ENCODE peak calls at places on chromosome 15, in ten cellular contexts. H is left ventricle myocardium inferior, E is HepG2, O is H9, F is A549, M is psoas muscle, Y is hepatocyte, C is ascending aorta, V is BE2C, S is endothelial cell of umbilical vein. K is an unnamed sample. For H3K4me1, the result is how much of the 10 kb centered on the place peaks cover.

GRCh38 chr15:40040293-40040635 is 1.3 kb upstream of the SRP14 start:
- DNase-seq in O (no peak), E (no peak), Y (no peak), H (no peak), C (peak), M (no peak), S (no peak), F (no peak), V (no peak), K (no peak)

GRCh38 chr15:84659904-84660781 is 2.1 kb upstream of the NMB start:
- DNase-seq in Y (no peak), M (no peak), E (no peak), S (no peak), C (no peak), V (no peak), F (no peak), H (no peak), O (no peak), K (peak)

GRCh38 chr15:64783796-64784195 is 8.4 kb upstream of the RBPMS2 start:
- DNase-seq in C (no peak), O (no peak), S (no peak), V (no peak), H (no peak), M (no peak), Y (no peak), F (no peak), E (no peak), K (no peak)

GRCh38 chr15:96366526-96366877 is 36.0 kb downstream of the NR2F2 start:
- DNase-seq in C (no peak), H (no peak), E (no peak), O (peak), M (no peak), S (no peak), Y (no peak), F (no peak), V (no peak), K (no peak)

GRCh38 chr15:31208804-31209203 is 107.3 kb upstream of the TRPM1 start:
- DNase-seq in S (no peak), M (no peak), F (no peak), E (no peak), O (no peak), H (no peak), C (no peak), Y (no peak), V (no peak), K (no peak)

GRCh38 chr15:79635897-79636596 is 203.9 kb downstream of the MINAR1 start:
- DNase-seq in M (no peak), E (no peak), C (no peak), F (peak), S (no peak), H (no peak), O (no peak), V (no peak), Y (no peak), K (no peak)

GRCh38 chr15:98738689-98739411 is 90.5 kb downstream of the IGF1R start:
- DNase-seq in F (no peak), H (no peak), V (no peak), E (peak), M (no peak), Y (no peak), C (no peak), S (no peak), O (no peak), K (no peak)

GRCh38 chr15:89679221-89679620 is at the start of gene PLIN1:
- DNase-seq in S (no peak), M (no peak), C (no peak), V (no peak), F (no peak), H (no peak), O (no peak), E (no peak), Y (no peak), K (no peak)

GRCh38 chr15:70091649-70092461 is 5.9 kb downstream of the TLE3 start:
- DNase-seq in F (no peak), O (no peak), Y (peak), M (no peak), E (peak), V (peak), C (no peak), S (peak), H (no peak), K (peak)

GRCh38 chr15:80856400-80856799 is 77.2 kb downstream of the CEMIP start:
- DNase-seq in M (no peak), O (no peak), H (no peak), Y (no peak), S (no peak), V (no peak), E (peak), F (no peak), C (no peak), K (no peak)

GRCh38 chr15:38168472-38169057 is 84.1 kb upstream of the SPRED1 start:
- DNase-seq in S (no peak), V (no peak), C (no peak), M (no peak), E (no peak), H (no peak), O (no peak), Y (no peak), F (no peak), K (no peak)

GRCh38 chr15:39586387-39587171 is 5.7 kb downstream of the THBS1 start:
- DNase-seq in S (peak), C (no peak), V (no peak), H (no peak), Y (no peak), M (no peak), O (no peak), F (no peak), E (no peak), K (no peak)

GRCh38 chr15:89556413-89557262 is 18.6 kb upstream of the TICRR start:
- DNase-seq in V (peak), Y (peak), C (peak), O (peak), E (peak), S (peak), M (no peak), F (peak), H (no peak), K (peak)

GRCh38 chr15:73800662-73801345 is 47.7 kb upstream of the INSYN1 start:
- DNase-seq in S (peak), F (peak), M (peak), O (no peak), C (peak), Y (peak), E (no peak), V (no peak), H (peak), K (no peak)

GRCh38 chr15:85411992-85412538 is 31.7 kb downstream of the AKAP13 start:
- DNase-seq in M (no peak), S (no peak), V (no peak), F (no peak), Y (no peak), O (no peak), E (peak), C (no peak), H (no peak), K (no peak)

GRCh38 chr15:69729167-69729748 is 276.6 kb downstream of the RPLP1 start:
- DNase-seq in F (no peak), Y (peak), O (peak), E (no peak), H (peak), V (peak), S (peak), M (no peak), C (no peak), K (peak)

GRCh38 chr15:77384086-77384485 is 35.8 kb downstream of the PEAK1 start:
- DNase-seq in Y (no peak), V (no peak), H (no peak), C (no peak), E (no peak), O (no peak), S (no peak), F (no peak), M (no peak), K (no peak)

GRCh38 chr15:50452927-50453326 is 28.7 kb downstream of the USP8 start:
- DNase-seq in Y (no peak), V (no peak), F (no peak), O (no peak), E (no peak), C (no peak), H (no peak), S (no peak), M (no peak), K (no peak)

GRCh38 chr15:27846722-27847420 is 252.2 kb downstream of the OCA2 start:
- DNase-seq in Y (no peak), V (no peak), O (no peak), M (no peak), E (no peak), S (no peak), F (no peak), C (no peak), H (no peak), K (no peak)

GRCh38 chr15:52653451-52653964 is 25.7 kb downstream of the ATOSA start:
- DNase-seq in M (no peak), S (peak), E (no peak), H (no peak), O (no peak), V (no peak), F (peak), Y (peak), C (no peak), K (peak)

GRCh38 chr15:48774484-48774883 is 36.4 kb downstream of the CEP152 start:
- DNase-seq in V (no peak), C (no peak), O (no peak), H (no peak), M (no peak), Y (no peak), S (no peak), E (no peak), F (no peak), K (no peak)

GRCh38 chr15:84840741-84841429 is 23.7 kb downstream of the ALPK3 start:
- DNase-seq in O (peak), M (peak), E (peak), S (peak), H (peak), Y (peak), C (peak), V (no peak), F (peak), K (peak)

GRCh38 chr15:31278056-31278445 is 48.6 kb upstream of the KLF13 start:
- DNase-seq in C (peak), E (no peak), S (no peak), O (peak), H (no peak), F (no peak), V (no peak), Y (no peak), M (no peak), K (no peak)

GRCh38 chr15:76339302-76340197 is 3.0 kb downstream of the ISL2 start:
- DNase-seq in V (no peak), E (no peak), M (no peak), F (no peak), C (no peak), Y (no peak), S (peak), O (peak), H (no peak), K (peak)

GRCh38 chr15:78098131-78098755 is 5.9 kb downstream of the SH2D7 start:
- DNase-seq in M (no peak), V (no peak), S (no peak), Y (no peak), E (no peak), F (no peak), C (no peak), H (no peak), O (no peak), K (no peak)

GRCh38 chr15:22958487-22959280 is 21.5 kb downstream of the CYFIP1 start:
- DNase-seq in H (no peak), F (no peak), C (peak), E (no peak), V (no peak), S (no peak), M (no peak), Y (no peak), O (no peak), K (no peak)

GRCh38 chr15:49982586-49982985 is 136.4 kb downstream of the ATP8B4 start:
- DNase-seq in Y (no peak), O (no peak), E (no peak), S (no peak), H (no peak), M (no peak), V (no peak), F (no peak), C (no peak), K (no peak)

GRCh38 chr15:101614761-101615160 is 37.4 kb downstream of the TM2D3 start:
- DNase-seq in C (no peak), V (no peak), F (no peak), M (no peak), S (no peak), Y (no peak), E (no peak), H (no peak), O (no peak), K (no peak)

GRCh38 chr15:79970921-79971434 is at the start of gene BCL2A1:
- DNase-seq in M (no peak), H (no peak), S (peak), V (no peak), O (no peak), Y (peak), F (peak), C (no peak), E (no peak), K (no peak)

GRCh38 chr15:31609243-31609642 is 282.6 kb downstream of the KLF13 start:
- DNase-seq in Y (no peak), C (no peak), M (no peak), O (no peak), V (no peak), F (no peak), H (no peak), E (no peak), S (no peak), K (no peak)

GRCh38 chr15:99154271-99154670 is 49.4 kb downstream of the SYNM start:
- DNase-seq in H (no peak), O (peak), F (no peak), S (peak), M (no peak), Y (no peak), E (no peak), C (no peak), V (no peak), K (no peak)

GRCh38 chr15:85838655-85839054 is 43.9 kb upstream of the KLHL25 start:
- DNase-seq in F (no peak), Y (no peak), S (no peak), V (no peak), H (no peak), E (no peak), O (no peak), C (no peak), M (no peak), K (no peak)

GRCh38 chr15:94004697-94005096 is 226.7 kb upstream of the MCTP2 start:
- DNase-seq in S (no peak), M (peak), O (no peak), E (no peak), H (peak), C (no peak), F (no peak), Y (peak), V (no peak), K (no peak)

GRCh38 chr15:39585394-39585841 is 4.5 kb downstream of the THBS1 start:
- DNase-seq in S (peak), V (peak), H (no peak), F (no peak), O (no peak), M (no peak), Y (no peak), C (no peak), E (no peak), K (peak)

GRCh38 chr15:61764141-61764540 is 296.1 kb downstream of the VPS13C start:
- DNase-seq in C (no peak), O (no peak), E (no peak), V (no peak), Y (no peak), S (no peak), F (no peak), M (no peak), H (no peak), K (no peak)

GRCh38 chr15:47822066-47822465 is 104.8 kb downstream of the SEMA6D start:
- DNase-seq in C (no peak), F (no peak), H (no peak), E (no peak), S (no peak), O (no peak), V (peak), Y (no peak), M (no peak), K (no peak)

GRCh38 chr15:74785716-74786032 is 3.8 kb downstream of the CSK start:
- DNase-seq in H (no peak), E (no peak), Y (no peak), F (no peak), M (no peak), V (no peak), O (no peak), C (no peak), S (no peak), K (no peak)

GRCh38 chr15:31252386-31252785 is 74.2 kb upstream of the KLF13 start:
- DNase-seq in C (no peak), O (no peak), H (no peak), F (no peak), V (no peak), Y (no peak), E (no peak), S (no peak), M (no peak), K (no peak)

GRCh38 chr15:55401786-55402246 is 6.3 kb downstream of the CCPG1 start:
- DNase-seq in S (no peak), Y (no peak), E (no peak), V (no peak), C (no peak), O (no peak), F (no peak), M (no peak), H (no peak), K (no peak)
- H3K4me1 ChIP-seq in S (under half), Y (under half), E (under half), V (under half), C (under half), O (under half), F (under half), M (under half), H (under half), K (under half)

DNA sequence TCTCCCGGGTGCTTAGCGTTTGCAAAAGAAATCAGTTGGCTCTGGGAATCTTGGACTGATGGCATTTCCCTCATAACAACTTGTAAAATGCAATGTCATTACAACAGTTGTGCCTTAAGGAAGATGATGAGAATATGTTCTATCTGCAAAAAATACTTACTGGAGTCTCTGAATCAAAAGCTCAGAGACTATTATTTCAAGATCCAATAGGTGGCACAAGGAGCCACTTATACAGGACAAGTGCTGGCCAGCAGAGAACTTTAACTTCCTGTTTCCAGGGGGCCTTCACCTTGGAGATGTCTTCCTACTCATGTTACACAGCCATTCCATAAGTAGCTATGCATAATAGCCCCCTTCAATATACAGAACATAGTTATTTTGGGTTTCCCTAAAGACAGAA is 8.9 kb upstream of the RPS27L start:
- DNase-seq in Y (no peak), E (no peak), C (no peak), V (no peak), S (no peak), H (no peak), O (no peak), F (peak), M (no peak), K (peak)
- TF ChIP-seq CTCF in Y (no peak), E (no peak), C (no peak), V (no peak), S (no peak), H (no peak), O (peak), F (no peak), M (no peak), K (no peak)

GRCh38 chr15:60582370-60583036 is 103.6 kb upstream of the ICE2 start:
- DNase-seq in Y (no peak), V (no peak), F (no peak), S (peak), M (no peak), O (no peak), H (no peak), E (peak), C (no peak), K (peak)
- H3K4me1 ChIP-seq in Y (under half), V (under half), F (under half), S (under half), M (half or more), O (under half), H (half or more), E (half or more), C (under half), K (under half)

GRCh38 chr15:45341775-45342174 is 36.6 kb downstream of the GATM start:
- DNase-seq in Y (no peak), S (no peak), O (no peak), E (no peak), V (no peak), C (no peak), M (no peak), F (no peak), H (no peak), K (no peak)
- TF ChIP-seq CTCF in Y (no peak), S (no peak), O (no peak), E (no peak), V (no peak), C (no peak), M (no peak), F (no peak), H (no peak), K (no peak)

GRCh38 chr15:44792715-44793114 is 56.4 kb downstream of the TRIM69 start:
- DNase-seq in F (no peak), M (no peak), Y (no peak), S (no peak), C (no peak), V (no peak), O (no peak), E (no peak), H (no peak), K (no peak)

GRCh38 chr15:44798815-44799214 is 62.5 kb downstream of the TRIM69 start:
- DNase-seq in C (no peak), F (peak), Y (peak), E (peak), H (no peak), M (no peak), S (peak), O (no peak), V (peak), K (no peak)

GRCh38 chr15:44796508-44796907 is 60.2 kb downstream of the TRIM69 start:
- DNase-seq in H (no peak), M (no peak), O (no peak), Y (no peak), C (no peak), S (no peak), F (no peak), V (no peak), E (no peak), K (no peak)

GRCh38 chr15:44790215-44790614 is 53.9 kb downstream of the TRIM69 start:
- DNase-seq in M (no peak), Y (no peak), H (peak), S (no peak), O (no peak), F (no peak), E (no peak), C (no peak), V (no peak), K (no peak)

GRCh38 chr15:44794072-44794471 is 57.7 kb downstream of the TRIM69 start:
- DNase-seq in O (no peak), E (no peak), C (no peak), V (no peak), S (no peak), M (no peak), F (no peak), H (no peak), Y (no peak), K (no peak)
- H3K4me1 ChIP-seq in O (under half), E (under half), C (under half), V (under half), S (under half), M (under half), F (under half), H (under half), Y (under half), K (under half)

DNA sequence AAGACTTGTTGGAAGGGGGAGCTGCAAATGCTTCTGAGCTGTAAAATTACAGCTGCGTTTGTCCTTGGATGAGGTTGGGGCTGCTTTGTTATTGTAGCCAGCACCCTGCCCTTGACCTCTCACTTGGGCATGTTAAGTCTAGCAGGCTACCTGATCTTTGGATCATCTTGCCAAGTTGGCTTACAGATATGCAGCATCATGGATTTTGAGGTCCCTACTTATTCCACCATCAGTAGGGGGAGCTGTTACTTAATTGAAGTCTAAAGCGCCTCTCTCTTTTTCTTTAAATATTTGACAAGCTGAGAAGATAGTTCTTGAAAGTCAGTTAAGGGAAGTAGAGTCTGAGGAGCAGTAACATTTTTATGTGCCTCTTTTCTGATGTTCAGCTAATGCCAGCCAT is 793.0 kb downstream of the MCTP2 start:
- DNase-seq in S (peak), O (no peak), C (no peak), M (no peak), E (no peak), V (no peak), H (no peak), F (peak), Y (peak), K (peak)
- TF ChIP-seq CTCF in S (peak), O (peak), C (peak), M (peak), E (peak), V (peak), H (peak), F (peak), Y (peak), K (peak)

DNA sequence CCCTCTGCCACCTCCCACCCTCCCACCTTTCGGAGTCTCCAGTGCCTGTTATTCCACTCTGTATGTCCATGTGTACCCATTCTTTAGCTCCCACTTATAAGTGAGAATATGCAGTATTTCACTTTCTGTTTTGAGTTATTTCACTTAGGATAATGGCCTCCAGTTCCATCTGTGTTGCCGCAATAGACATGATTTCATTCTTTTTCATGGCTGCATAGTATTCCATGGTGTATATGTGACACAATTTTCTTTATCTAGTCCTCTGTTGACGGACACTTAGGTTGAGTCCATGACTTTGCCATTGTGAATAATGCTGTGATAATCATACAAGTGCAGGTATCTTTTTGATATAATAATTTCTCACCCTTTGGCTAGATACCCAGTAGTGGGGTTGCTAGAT is 91.0 kb upstream of the UBE3A start:
- DNase-seq in E (no peak), C (no peak), O (no peak), Y (no peak), V (no peak), M (no peak), S (no peak), H (no peak), F (no peak), K (no peak)
- H3K4me1 ChIP-seq in E (under half), C (under half), O (under half), Y (under half), V (under half), M (under half), S (under half), H (under half), F (under half), K (under half)

GRCh38 chr15:29942548-29942947 is 120.3 kb upstream of the TJP1 start:
- DNase-seq in S (no peak), M (no peak), H (no peak), F (no peak), C (no peak), V (no peak), Y (no peak), O (no peak), E (no peak), K (no peak)
- TF ChIP-seq CTCF in S (no peak), M (no peak), H (no peak), F (no peak), C (no peak), V (no peak), Y (no peak), O (no peak), E (no peak), K (no peak)